ENCODE peak calls at places on chromosomes 11 and 22, in four cellular contexts. L, C, F and V are unnamed samples.

GRCh38 chr11:19199037-19199436 is 2.7 kb downstream of the CSRP3 start:
- DNase-seq in C (no peak), L (no peak), F (no peak), V (no peak)

GRCh38 chr22:36873614-36874308 is 13.0 kb downstream of the NCF4 start:
- DNase-seq in L (no peak), C (peak; percentile 73), F (peak; percentile 16), V (peak; percentile 22)

GRCh38 chr11:84019576-84020194 is 733.5 kb upstream of the CCDC90B start:
- DNase-seq in C (no peak), F (no peak), L (no peak), V (no peak)

GRCh38 chr22:38770257-38770949 is 14.6 kb upstream of the SUN2 start:
- DNase-seq in C (no peak), L (no peak), F (no peak), V (no peak)

GRCh38 chr22:28009272-28009827 is 90.3 kb upstream of the PITPNB start:
- DNase-seq in C (peak; percentile 89), F (peak; percentile 62), L (peak; percentile 72), V (peak; percentile 55)

GRCh38 chr11:74380746-74381439 is 17.3 kb downstream of the PGM2L1 start:
- DNase-seq in F (no peak), C (no peak), L (no peak), V (no peak)

GRCh38 chr11:134026655-134027343 is 42.1 kb upstream of the JAM3 start:
- DNase-seq in C (no peak), L (no peak), F (no peak), V (no peak)

GRCh38 chr11:47724041-47724729 is 9.0 kb upstream of the AGBL2 start:
- DNase-seq in L (no peak), C (no peak), F (no peak), V (no peak)

GRCh38 chr11:82701847-82702520 is 31.7 kb downstream of the FAM181B start:
- DNase-seq in L (no peak), F (no peak), C (no peak), V (no peak)

GRCh38 chr11:22192289-22192641 is 620 bp upstream of the ANO5 start:
- DNase-seq in L (no peak), F (no peak), C (no peak), V (no peak)

GRCh38 chr11:129119036-129119435 is 73.1 kb downstream of the ARHGAP32 start:
- DNase-seq in L (no peak), C (no peak), F (no peak), V (no peak)

GRCh38 chr22:45882881-45883810 is 93.8 kb downstream of the WNT7B start:
- DNase-seq in L (no peak), F (no peak), C (peak; percentile 50), V (no peak)

GRCh38 chr11:1000357-1000982 is 36.0 kb downstream of the MUC6 start:
- DNase-seq in L (no peak), C (no peak), F (no peak), V (no peak)

GRCh38 chr11:124896821-124897391 is 759 bp downstream of the ROBO4 start:
- DNase-seq in F (no peak), L (no peak), C (no peak), V (no peak)